ENCODE peak calls at places on chromosomes 5 and 9, in four cellular contexts. G is gastrocnemius medialis, B is heart left ventricle, A is testis. Q is an unnamed sample.

GRCh38 chr5:140481758-140482157 is 65.7 kb upstream of the EIF4EBP3 start:
- DNase-seq in G (no peak), B (no peak), A (no peak), Q (no peak)

GRCh38 chr9:126683698-126684044 is 69.9 kb downstream of the LMX1B start:
- DNase-seq in G (no peak), B (no peak), A (no peak), Q (no peak)

GRCh38 chr9:94808926-94809700 is 82.6 kb downstream of the AOPEP start:
- DNase-seq in G (no peak), B (no peak), A (no peak), Q (no peak)

GRCh38 chr5:160805376-160805775 is 46.6 kb downstream of the ATP10B start:
- DNase-seq in G (no peak), B (no peak), A (no peak), Q (no peak)

GRCh38 chr5:163221581-163221980 is 215.8 kb upstream of the CCNG1 start:
- DNase-seq in G (no peak), B (no peak), A (no peak), Q (no peak)

GRCh38 chr9:21336467-21336866 is 1.3 kb upstream of the KLHL9 start:
- DNase-seq in G (no peak), B (no peak), A (no peak), Q (no peak)

GRCh38 chr9:111582888-111583287 is 16.6 kb downstream of the PTGR1 start:
- DNase-seq in G (no peak), B (no peak), A (no peak), Q (no peak)

GRCh38 chr9:92590386-92590785 is 54.6 kb upstream of the ECM2 start:
- DNase-seq in G (peak), B (peak), A (peak), Q (no peak)

GRCh38 chr5:27598576-27598975 is 560.2 kb upstream of the CDH9 start:
- DNase-seq in G (no peak), B (no peak), A (no peak), Q (no peak)

GRCh38 chr9:88390371-88390990 is 2.2 kb downstream of the SPIN1 start:
- DNase-seq in G (no peak), B (no peak), A (no peak), Q (no peak)

GRCh38 chr9:132350861-132351315 is 3.9 kb downstream of the SETX start:
- DNase-seq in G (no peak), B (no peak), A (no peak), Q (no peak)

GRCh38 chr5:108560581-108560980 is 178.7 kb upstream of the FBXL17 start:
- DNase-seq in G (peak), B (peak), A (no peak), Q (no peak)

GRCh38 chr9:76985581-76985980 is 33.9 kb upstream of the FOXB2 start:
- DNase-seq in G (no peak), B (no peak), A (peak), Q (no peak)

GRCh38 chr9:93956183-93956784 is 1.1 kb upstream of the BARX1 start:
- DNase-seq in G (no peak), B (no peak), A (no peak), Q (no peak)

GRCh38 chr5:174609116-174609515 is 115.3 kb upstream of the MSX2 start:
- DNase-seq in G (no peak), B (no peak), A (no peak), Q (no peak)

GRCh38 chr5:62432618-62433064 is 20.1 kb downstream of the IPO11 start:
- DNase-seq in G (peak), B (no peak), A (no peak), Q (no peak)

GRCh38 chr5:174418809-174419522 is 305.4 kb upstream of the MSX2 start:
- DNase-seq in G (no peak), B (no peak), A (peak), Q (no peak)

GRCh38 chr5:3537942-3538341 is 57.7 kb upstream of the IRX1 start:
- DNase-seq in G (no peak), B (no peak), A (no peak), Q (no peak)

GRCh38 chr9:89445801-89446228 is 52.1 kb downstream of the SEMA4D start:
- DNase-seq in G (no peak), B (peak), A (no peak), Q (no peak)

GRCh38 chr9:27311184-27311583 is 14.2 kb upstream of the EQTN start:
- DNase-seq in G (no peak), B (no peak), A (no peak), Q (no peak)

GRCh38 chr5:106801554-106801953 is 869.2 kb downstream of the EFNA5 start:
- DNase-seq in G (no peak), B (no peak), A (no peak), Q (no peak)
- TF ChIP-seq CTCF in G (no peak), B (no peak), A (no peak), Q (no peak)

DNA sequence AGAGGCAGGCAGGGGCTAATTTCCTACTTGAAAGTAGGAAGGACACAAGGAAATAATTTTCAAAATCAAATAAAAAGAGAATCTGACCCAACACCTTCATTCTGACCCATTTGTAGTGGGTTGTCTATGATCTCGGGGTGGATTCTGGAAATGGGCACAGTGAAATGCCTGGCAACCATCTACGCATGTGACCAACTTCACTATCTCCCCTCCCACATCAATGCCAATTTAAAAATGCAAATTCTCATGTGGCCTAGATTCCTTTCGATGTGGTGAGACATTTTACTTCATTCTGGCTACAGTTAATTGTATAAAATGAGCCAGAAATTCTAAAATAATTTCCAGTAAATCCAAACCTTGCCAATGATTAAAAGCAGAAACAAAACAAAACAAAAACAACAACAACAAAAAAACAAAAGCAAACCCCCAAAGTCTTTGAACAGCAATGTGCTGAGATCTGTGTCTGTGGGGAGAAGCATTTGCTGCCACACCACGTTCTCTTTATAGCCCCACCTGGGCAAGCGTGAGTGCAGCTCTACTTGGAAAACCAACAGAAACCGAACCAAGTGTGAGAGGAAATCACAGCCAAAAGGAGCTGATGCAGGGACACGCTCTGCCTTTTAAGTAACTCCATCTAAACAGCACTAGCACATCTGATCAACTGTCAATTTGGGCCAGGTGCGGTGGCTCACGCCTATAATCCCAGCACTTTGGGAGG is 59.0 kb downstream of the USP20 start:
- DNase-seq in G (no peak), B (no peak), A (no peak), Q (no peak)
- TF ChIP-seq POLR2A in G (no peak), B (no peak), A (no peak), Q (no peak)

DNA sequence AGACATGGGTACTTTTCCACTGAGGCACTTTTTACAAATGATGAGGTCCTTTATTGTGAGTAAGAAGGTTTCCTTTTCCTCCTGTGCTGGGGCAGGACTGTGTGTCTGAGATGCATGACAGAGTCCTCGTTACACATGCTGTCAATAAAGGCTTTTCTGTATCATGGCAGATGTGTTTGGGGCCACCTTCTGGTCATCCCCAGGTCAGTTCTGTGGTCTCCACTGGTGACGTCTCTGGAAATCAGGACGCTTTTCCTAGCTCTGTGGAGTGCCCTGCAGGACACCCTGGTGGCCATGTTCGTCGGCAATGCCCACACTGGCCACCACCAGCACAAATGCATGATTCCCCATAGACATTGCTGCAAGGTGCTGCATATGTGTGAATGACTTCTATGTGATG is 2.8 kb downstream of the CMBL start:
- DNase-seq in G (peak), B (no peak), A (no peak), Q (no peak)
- TF ChIP-seq CTCF in G (peak), B (no peak), A (peak), Q (no peak)

GRCh38 chr9:70411930-70412677 is 2.4 kb downstream of the KLF9 start:
- DNase-seq in G (peak), B (peak), A (peak), Q (peak)
- TF ChIP-seq POLR2A in G (no peak), B (no peak), A (peak), Q (peak)

Q was measured in esophagus squamous epithelium.